ENCODE peak calls at places on chromosomes 7 and 10, in seven cellular contexts. F is activated CD8-positive, alpha-beta T cell treated with anti-CD3 and anti-CD28 coated beads for 36 hours; I is A549; Q is coronary artery; O is stomach; B is AG04450; N is MM.1S. E is an unnamed sample.

GRCh38 chr10:118246340-118247247 is 95.5 kb downstream of the FAM204A start:
- DNase-seq in I (no peak), O (no peak), B (no peak), N (no peak), Q (no peak), F (no peak), E (no peak)

GRCh38 chr10:5046410-5046809 is 42.8 kb upstream of the AKR1C2 start:
- DNase-seq in N (no peak), O (no peak), F (no peak), I (no peak), B (no peak), Q (no peak), E (no peak)

GRCh38 chr10:43265799-43266721 is 805 bp downstream of the RASGEF1A start:
- DNase-seq in Q (peak), B (no peak), N (no peak), F (peak), I (peak), O (peak), E (no peak)

GRCh38 chr10:60490013-60490412 is 100.3 kb upstream of the ANK3 start:
- DNase-seq in B (no peak), O (no peak), Q (no peak), N (no peak), F (no peak), I (no peak), E (no peak)

GRCh38 chr7:158849553-158850389 is 6.6 kb upstream of the DYNC2I1 start:
- DNase-seq in O (peak), F (no peak), Q (no peak), N (peak), I (no peak), B (no peak), E (no peak)

GRCh38 chr10:22321156-22321711 is 335 bp downstream of the BMI1 start:
- DNase-seq in I (peak), Q (no peak), O (peak), F (peak), N (peak), B (no peak), E (peak)

GRCh38 chr10:77234599-77234998 is 403.0 kb downstream of the KCNMA1 start:
- DNase-seq in I (no peak), F (no peak), N (no peak), B (no peak), Q (no peak), O (no peak), E (no peak)

GRCh38 chr7:139853576-139854511 is 24.8 kb downstream of the TBXAS1 start:
- DNase-seq in F (no peak), O (peak), B (peak), N (no peak), I (no peak), Q (peak), E (no peak)

GRCh38 chr10:79310217-79310865 is 36.9 kb upstream of the PPIF start:
- DNase-seq in B (no peak), Q (no peak), I (no peak), F (no peak), N (no peak), O (no peak), E (no peak)

GRCh38 chr10:6461961-6462360 is 118.1 kb downstream of the PRKCQ start:
- DNase-seq in Q (no peak), I (no peak), B (no peak), N (no peak), O (no peak), F (no peak), E (no peak)

GRCh38 chr7:70618020-70618551 is 513.9 kb upstream of the GALNT17 start:
- DNase-seq in F (no peak), Q (no peak), I (no peak), O (no peak), N (no peak), B (no peak), E (no peak)

GRCh38 chr7:156903232-156903909 is 10.4 kb upstream of the LMBR1 start:
- DNase-seq in O (peak), B (no peak), N (no peak), I (no peak), F (peak), Q (no peak), E (no peak)

GRCh38 chr7:112144284-112145059 is 61.7 kb downstream of the DOCK4 start:
- DNase-seq in F (no peak), B (no peak), N (no peak), O (no peak), Q (no peak), I (no peak), E (no peak)

GRCh38 chr10:128922172-128922571 is 544.9 kb upstream of the MGMT start:
- DNase-seq in Q (no peak), F (no peak), I (no peak), N (no peak), B (no peak), O (no peak), E (no peak)

GRCh38 chr10:80684217-80684616 is 146.5 kb downstream of the SH2D4B start:
- DNase-seq in F (no peak), O (no peak), B (no peak), I (peak), N (peak), Q (no peak), E (no peak)

GRCh38 chr10:113960617-113961260 is 82.9 kb upstream of the ADRB1 start:
- DNase-seq in Q (no peak), F (peak), B (no peak), N (peak), O (peak), I (no peak), E (no peak)

GRCh38 chr10:99676435-99676834 is 17.1 kb downstream of the ENTPD7 start:
- DNase-seq in B (peak), O (no peak), I (no peak), N (no peak), F (no peak), Q (no peak), E (no peak)

GRCh38 chr10:22453948-22454347 is 108.7 kb downstream of the SPAG6 start:
- DNase-seq in Q (no peak), N (no peak), B (no peak), O (no peak), I (no peak), F (no peak), E (no peak)

GRCh38 chr7:16648551-16648950 is 2.6 kb downstream of the BZW2 start:
- DNase-seq in O (no peak), N (no peak), Q (no peak), B (no peak), I (no peak), F (no peak), E (no peak)

GRCh38 chr7:129864042-129864441 is 88.7 kb downstream of the UBE2H start:
- DNase-seq in O (peak), Q (no peak), B (no peak), I (no peak), F (no peak), N (no peak), E (no peak)

GRCh38 chr10:116270691-116271592 is 2.1 kb downstream of the GFRA1 start:
- DNase-seq in O (no peak), I (no peak), N (no peak), Q (no peak), B (no peak), F (no peak), E (peak)

GRCh38 chr7:150737265-150738055 is at the start of gene GIMAP5:
- DNase-seq in O (no peak), I (no peak), B (no peak), N (no peak), F (peak), Q (no peak), E (no peak)

GRCh38 chr10:43793714-43794113 is 145.0 kb upstream of the ZNF32 start:
- DNase-seq in I (no peak), Q (no peak), F (no peak), O (no peak), B (peak), N (no peak), E (no peak)

GRCh38 chr10:12782537-12782936 is 219.0 kb downstream of the CCDC3 start:
- DNase-seq in Q (no peak), I (peak), O (peak), B (no peak), F (peak), N (no peak), E (no peak)

GRCh38 chr7:45324683-45325237 is 167.2 kb downstream of the RAMP3 start:
- DNase-seq in O (no peak), N (no peak), B (no peak), Q (no peak), F (no peak), I (no peak), E (no peak)

GRCh38 chr7:12456506-12456905 is 52.8 kb upstream of the VWDE start:
- DNase-seq in I (no peak), B (no peak), Q (no peak), O (no peak), F (no peak), N (no peak), E (peak)

GRCh38 chr10:79385392-79385795 is 38.1 kb downstream of the PPIF start:
- DNase-seq in B (no peak), I (no peak), Q (peak), N (no peak), F (no peak), O (no peak), E (no peak)

GRCh38 chr10:103244663-103245271 is 920 bp upstream of the RPEL1 start:
- DNase-seq in N (peak), B (peak), Q (peak), O (peak), I (peak), F (peak), E (peak)

GRCh38 chr7:23593706-23594105 is 3.5 kb upstream of the CCDC126 start:
- DNase-seq in F (peak), I (no peak), O (no peak), Q (no peak), N (no peak), B (no peak), E (no peak)

DNA sequence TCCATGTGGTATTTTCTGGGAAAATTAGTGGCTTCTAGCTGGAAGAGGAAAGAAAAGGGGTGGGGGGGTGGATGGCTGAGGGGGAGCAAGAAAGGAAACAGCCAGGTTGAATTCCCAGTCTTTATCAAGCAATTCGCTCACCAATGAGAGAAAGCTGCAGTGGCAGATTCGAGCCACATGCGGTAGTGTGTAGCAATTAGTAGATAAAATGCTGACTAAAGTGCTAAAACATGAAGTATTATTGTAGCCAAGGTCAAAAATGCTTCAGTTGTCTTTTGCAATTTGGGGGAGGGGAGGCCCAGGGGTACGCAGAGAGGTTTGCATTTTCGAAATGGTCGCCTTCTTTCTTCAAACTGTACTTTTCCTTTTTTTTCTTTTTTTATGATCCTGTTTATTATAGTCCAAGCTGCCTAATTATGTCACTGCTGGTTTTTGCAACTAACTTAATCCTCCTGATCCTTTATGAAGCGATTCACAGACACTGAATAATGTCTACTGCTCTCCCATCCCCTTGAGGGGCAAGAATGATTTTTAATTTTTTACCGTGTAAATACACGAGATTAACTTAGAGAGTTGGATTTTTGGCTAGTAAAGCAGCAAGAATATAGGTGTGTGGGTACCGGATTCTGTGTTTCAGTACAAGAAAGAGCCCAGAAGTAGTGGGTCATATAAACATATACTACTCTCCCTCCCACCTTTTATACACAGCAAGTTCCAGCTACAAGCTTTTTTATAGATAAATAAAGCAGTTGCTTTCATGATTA is 3.6 kb upstream of the ARID5B start:
- DNase-seq in F (peak), N (peak), B (no peak), I (peak), Q (no peak), O (peak), E (no peak)
- TF ChIP-seq CTCF in F (no peak), N (peak), B (peak), I (no peak), Q (no peak), O (peak), E (no peak)

DNA sequence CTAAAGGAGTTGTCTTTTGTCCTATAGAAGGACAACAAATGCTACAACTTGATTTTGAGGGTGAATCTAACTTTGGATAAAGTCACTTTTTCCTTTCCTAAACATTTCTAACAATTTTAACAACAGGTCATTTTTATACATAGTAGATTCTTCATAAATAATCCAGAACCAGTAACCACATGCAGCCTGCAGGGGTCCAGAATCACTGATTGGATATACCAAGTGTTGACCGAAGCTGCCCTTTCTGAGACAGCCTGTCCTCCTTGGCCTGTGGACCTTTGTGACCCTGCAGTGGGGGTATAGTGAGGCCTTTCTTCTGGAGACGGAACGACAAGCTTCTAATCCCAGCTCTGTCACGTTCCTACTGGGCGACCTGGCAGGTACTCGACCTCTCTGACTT is 34.8 kb upstream of the LAMB4 start:
- DNase-seq in I (no peak), Q (no peak), F (no peak), B (no peak), N (no peak), O (no peak), E (no peak)
- TF ChIP-seq CTCF in I (no peak), Q (no peak), F (no peak), B (no peak), N (no peak), O (no peak), E (peak)

GRCh38 chr7:131836733-131837132 is 280.3 kb upstream of the PODXL start:
- DNase-seq in F (no peak), Q (no peak), B (no peak), O (no peak), N (no peak), I (no peak), E (no peak)
- TF ChIP-seq CTCF in F (no peak), Q (no peak), B (no peak), O (no peak), N (no peak), I (no peak), E (no peak)

DNA sequence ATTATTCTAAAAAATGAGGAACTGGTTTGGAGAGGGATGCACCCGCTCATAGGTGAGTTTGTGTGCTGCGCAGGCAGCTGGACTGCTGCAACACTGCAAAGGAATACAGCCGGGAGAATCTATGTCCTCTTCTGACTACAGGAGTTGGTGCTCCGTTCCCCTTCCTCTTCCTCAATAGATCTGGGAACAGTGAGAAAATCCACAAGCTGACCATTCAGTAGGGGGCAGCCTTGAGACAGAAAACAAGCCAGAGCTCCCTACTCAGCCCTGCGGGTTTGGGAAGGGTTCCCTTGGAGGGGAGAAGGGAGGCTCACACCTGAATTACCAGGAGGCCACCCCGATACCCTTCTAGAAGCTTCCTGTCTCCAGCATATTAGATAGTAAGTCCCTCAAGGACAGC is 87.3 kb upstream of the FOXI2 start:
- DNase-seq in B (no peak), N (no peak), Q (no peak), F (peak), I (no peak), O (no peak), E (no peak)
- TF ChIP-seq CTCF in B (no peak), N (peak), Q (no peak), F (no peak), I (peak), O (no peak), E (no peak)

DNA sequence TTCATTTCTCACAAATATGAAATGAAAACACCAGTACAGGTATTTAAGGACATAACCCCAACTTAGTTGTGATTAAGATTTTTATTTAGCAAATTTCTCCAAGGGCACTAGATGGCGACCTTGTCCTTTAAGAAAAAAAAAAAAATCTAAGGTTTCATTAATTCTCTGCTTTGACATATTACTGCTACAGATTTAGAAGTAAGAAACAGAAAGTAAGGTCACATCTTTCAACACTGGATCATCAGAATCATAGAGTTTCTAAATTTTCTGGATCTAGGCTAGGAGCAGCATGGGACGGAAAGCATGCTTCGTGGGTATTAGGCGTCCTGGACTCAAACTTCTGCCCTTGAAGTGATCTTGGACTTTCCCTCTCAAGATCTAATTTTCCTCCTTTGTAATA is 85.5 kb upstream of the PRKG1 start:
- DNase-seq in B (no peak), Q (no peak), N (peak), F (no peak), O (no peak), I (no peak), E (no peak)
- TF ChIP-seq CTCF in B (peak), Q (peak), N (peak), F (peak), O (no peak), I (peak), E (peak)

DNA sequence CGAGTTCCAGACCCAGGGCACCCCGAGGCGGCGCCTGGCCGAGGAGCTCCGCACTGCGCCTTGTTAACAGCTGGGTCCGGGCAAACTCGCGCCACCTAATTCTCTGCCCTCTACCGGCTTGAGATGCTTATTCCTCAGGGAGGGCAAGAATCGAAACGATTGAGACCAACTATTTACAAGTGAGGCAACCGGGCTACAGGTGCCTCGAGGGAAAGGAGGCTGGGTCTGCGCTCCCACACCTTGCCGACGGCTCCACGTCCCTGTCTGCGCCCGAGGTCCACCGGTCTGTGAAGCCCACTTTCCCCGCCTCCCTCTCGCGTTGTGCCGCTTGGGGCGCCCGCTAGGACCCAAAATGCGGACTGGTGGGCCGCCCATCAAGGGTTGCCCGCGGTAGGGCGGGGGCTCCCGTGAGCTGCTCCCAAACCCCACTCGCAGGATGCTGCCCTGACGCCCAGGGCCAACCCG is 527 bp downstream of the AKR1B1 start:
- DNase-seq in B (no peak), I (peak), Q (peak), N (peak), O (peak), F (peak), E (peak)
- TF ChIP-seq CTCF in B (peak), I (peak), Q (no peak), N (peak), O (peak), F (peak), E (no peak)

GRCh38 chr7:134553976-134554375 is 5.1 kb downstream of the AKR1B15 start:
- DNase-seq in I (no peak), Q (no peak), F (no peak), N (peak), B (no peak), O (peak), E (no peak)
- TF ChIP-seq CTCF in I (peak), Q (no peak), F (no peak), N (peak), B (no peak), O (peak), E (no peak)

GRCh38 chr10:112442063-112442462 is 4.7 kb downstream of the ZDHHC6 start:
- DNase-seq in Q (no peak), F (no peak), I (no peak), B (no peak), N (no peak), O (no peak), E (no peak)

GRCh38 chr10:112441520-112441919 is 5.2 kb downstream of the ZDHHC6 start:
- DNase-seq in N (no peak), F (no peak), B (no peak), I (no peak), O (no peak), Q (no peak), E (no peak)

GRCh38 chr10:112448903-112449302 is 1.9 kb downstream of the VTI1A start:
- DNase-seq in F (no peak), Q (no peak), O (no peak), N (no peak), B (no peak), I (no peak), E (no peak)

GRCh38 chr10:112446855-112447691 is at the start of the genes VTI1A and ZDHHC6:
- DNase-seq in N (peak), B (peak), Q (peak), O (peak), F (peak), I (peak), E (peak)

GRCh38 chr10:112446055-112446854 is 459 bp downstream of the ZDHHC6 start:
- DNase-seq in O (no peak), I (peak), B (no peak), N (no peak), Q (no peak), F (peak), E (no peak)
- TF ChIP-seq CTCF in O (no peak), I (no peak), B (no peak), N (no peak), Q (no peak), F (no peak), E (no peak)

GRCh38 chr7:120819861-120820260 is 38.1 kb downstream of the TSPAN12 start:
- DNase-seq in O (no peak), Q (no peak), I (no peak), F (no peak), B (no peak), N (no peak), E (no peak)
- TF ChIP-seq CTCF in O (no peak), Q (no peak), I (no peak), F (no peak), B (no peak), N (no peak), E (no peak)

GRCh38 chr7:107563761-107564552 is at the start of the genes COG5 and DUS4L:
- DNase-seq in F (peak), N (peak), B (peak), I (peak), Q (peak), O (peak), E (peak)
- TF ChIP-seq CTCF in F (no peak), N (no peak), B (no peak), I (no peak), Q (no peak), O (no peak), E (no peak)

E was measured in mesothelial cell of epicardium.